ENCODE peak calls at places on chromosome 6, in eight cellular contexts. E is gastrocnemius medialis, W is tibial artery, S is lung, Y is AG10803, L is adipocyte, A is uterus, R is AG04450. Q is an unnamed sample.
A peak's percentile ranks its signal among the peaks of the same experiment; 100 is the strongest.

GRCh38 chr6:44624226-44624625 is 236.7 kb downstream of the CDC5L start:
- DNase-seq in L (no peak), W (no peak), S (no peak), Y (no peak), A (no peak), R (no peak), E (no peak), Q (no peak)

GRCh38 chr6:133764011-133764812 is 124.7 kb upstream of the TCF21 start:
- DNase-seq in A (no peak), L (peak; percentile 75), W (no peak), Y (peak; percentile 89), S (no peak), E (peak; percentile 19), R (no peak), Q (no peak)

GRCh38 chr6:45421700-45422540 is 44.2 kb upstream of the SUPT3H start:
- DNase-seq in S (peak; percentile 48), A (peak; percentile 47), E (peak; percentile 34), L (peak; percentile 82), R (no peak), Y (peak; percentile 76), W (peak; percentile 80), Q (no peak)

GRCh38 chr6:19417713-19418112 is 419.5 kb upstream of the ID4 start:
- DNase-seq in E (no peak), R (no peak), S (no peak), Y (peak; percentile 4), W (no peak), A (no peak), L (no peak), Q (no peak)

GRCh38 chr6:40585661-40586269 is 1.4 kb downstream of the LRFN2 start:
- DNase-seq in A (no peak), S (no peak), W (no peak), E (no peak), L (no peak), R (no peak), Y (no peak), Q (no peak)

GRCh38 chr6:53984163-53984562 is 127.1 kb upstream of the MLIP start:
- DNase-seq in A (no peak), W (no peak), S (no peak), L (peak; percentile 79), R (peak; percentile 53), E (no peak), Y (peak; percentile 80), Q (no peak)

GRCh38 chr6:159148641-159149040 is 20.6 kb upstream of the FNDC1 start:
- DNase-seq in Y (no peak), W (no peak), A (no peak), E (no peak), R (no peak), S (no peak), L (no peak), Q (no peak)

GRCh38 chr6:145148392-145149175 is 586.7 kb downstream of the EPM2A start:
- DNase-seq in Y (peak; percentile 75), R (no peak), A (no peak), W (no peak), S (peak; percentile 63), L (peak; percentile 89), E (peak; percentile 68), Q (no peak)

GRCh38 chr6:5525209-5525608 is 263.9 kb downstream of the FARS2 start:
- DNase-seq in R (no peak), L (peak; percentile 93), S (peak; percentile 68), W (no peak), A (no peak), E (no peak), Y (peak; percentile 91), Q (no peak)

GRCh38 chr6:158708239-158708638 is 58.4 kb downstream of the SYTL3 start:
- DNase-seq in W (peak; percentile 77), S (no peak), Y (no peak), A (peak; percentile 63), R (no peak), E (no peak), L (peak; percentile 39), Q (no peak)

GRCh38 chr6:105711216-105711615 is 308.3 kb upstream of the PREP start:
- DNase-seq in W (no peak), L (no peak), A (no peak), E (no peak), Y (peak; percentile 18), S (no peak), R (no peak), Q (no peak)

GRCh38 chr6:52286798-52287432 is 2.4 kb upstream of the MCM3 start:
- DNase-seq in S (peak; percentile 75), E (peak; percentile 36), A (no peak), L (peak; percentile 82), Y (peak; percentile 65), W (peak; percentile 74), R (peak; percentile 39), Q (peak; percentile 66)

GRCh38 chr6:113860165-113860955 is 3.2 kb downstream of the MARCKS start:
- DNase-seq in R (no peak), L (peak; percentile 59), Y (peak; percentile 59), A (peak; percentile 49), S (no peak), E (peak; percentile 16), W (peak; percentile 67), Q (no peak)
- H3K4me3 ChIP-seq in R (peak overlapping the region; percentile 87), L (peak overlapping the region; percentile 98), Y (peak overlapping the region; percentile 93), A (peak overlapping the region; percentile 51), S (peak overlapping the region; percentile 52), E (peak overlapping the region; percentile 94), W (peak overlapping the region; percentile 61), Q (no peak overlapping the region)

DNA sequence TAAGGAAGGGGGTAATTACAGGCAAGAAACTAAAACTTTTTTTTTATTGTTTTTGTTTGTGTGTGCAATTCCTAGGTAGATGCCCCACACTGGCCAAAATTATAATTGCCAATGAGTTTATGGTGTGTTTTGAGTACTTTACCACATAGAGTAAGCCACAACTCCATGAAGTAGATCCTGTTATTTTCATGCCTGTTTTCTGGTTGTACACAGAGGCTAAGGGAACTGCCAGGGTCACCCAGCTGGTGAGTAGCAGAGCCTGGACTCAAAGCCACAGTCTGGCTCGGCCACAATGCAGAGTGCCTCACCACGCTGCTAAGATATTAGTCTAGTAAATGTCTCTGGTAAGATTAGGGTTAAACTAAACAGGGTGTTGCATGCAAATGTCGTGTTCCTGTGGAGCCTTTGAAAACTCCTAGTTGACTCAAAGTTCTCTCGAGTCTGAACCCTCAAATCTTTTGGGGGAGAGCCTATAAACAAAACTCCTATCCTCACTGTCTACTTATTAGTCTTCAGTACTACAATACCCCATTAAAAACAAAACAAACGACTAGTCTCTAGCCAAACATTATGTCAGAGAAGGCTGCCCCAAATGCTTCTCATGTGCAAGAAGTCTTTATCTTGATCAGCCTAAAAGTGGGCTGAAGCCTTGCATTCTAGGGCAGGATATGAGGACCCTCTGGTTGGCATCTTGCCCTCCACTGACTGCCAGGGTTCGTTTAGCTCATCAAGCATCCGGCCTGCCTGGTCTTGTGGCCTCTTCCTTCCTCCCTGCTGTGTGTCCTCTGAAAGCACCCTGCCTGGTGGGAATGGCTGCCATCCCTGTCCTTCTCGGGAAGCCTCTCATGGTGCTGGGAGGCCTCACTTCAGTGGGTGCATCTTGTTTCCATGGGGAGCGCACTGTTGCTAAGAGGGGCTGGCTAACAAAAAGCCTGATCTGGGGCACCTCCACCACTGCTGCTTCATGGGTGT is 4.2 kb downstream of the DUSP22 start:
- DNase-seq in E (no peak), W (no peak), Y (no peak), R (no peak), S (no peak), A (no peak), L (no peak), Q (no peak)
- H3K4me3 ChIP-seq in E (no peak overlapping the region), W (no peak overlapping the region), Y (no peak overlapping the region), R (no peak overlapping the region), S (no peak overlapping the region), A (no peak overlapping the region), L (no peak overlapping the region), Q (no peak overlapping the region)

GRCh38 chr6:152700427-152700826 is 2.7 kb downstream of the MYCT1 start:
- DNase-seq in Y (no peak), L (no peak), S (no peak), E (no peak), A (no peak), R (no peak), W (no peak), Q (no peak)
- H3K4me3 ChIP-seq in Y (no peak overlapping the region), L (no peak overlapping the region), S (peak overlapping the region; percentile 27), E (peak overlapping the region; percentile 30), A (no peak overlapping the region), R (no peak overlapping the region), W (no peak overlapping the region), Q (no peak overlapping the region)

GRCh38 chr6:15551798-15552197 is 111.0 kb downstream of the DTNBP1 start:
- DNase-seq in A (no peak), L (no peak), S (no peak), W (no peak), E (no peak), R (no peak), Y (peak; percentile 15), Q (no peak)
- H3K4me3 ChIP-seq in A (no peak overlapping the region), L (no peak overlapping the region), S (no peak overlapping the region), W (no peak overlapping the region), E (no peak overlapping the region), R (no peak overlapping the region), Y (no peak overlapping the region), Q (no peak overlapping the region)

GRCh38 chr6:33377166-33377565 is 14.5 kb upstream of the KIFC1 start:
- DNase-seq in W (no peak), A (no peak), R (no peak), L (no peak), Y (no peak), E (no peak), S (no peak), Q (no peak)
- H3K4me3 ChIP-seq in W (no peak overlapping the region), A (no peak overlapping the region), R (no peak overlapping the region), L (peak overlapping the region; percentile 71), Y (no peak overlapping the region), E (no peak overlapping the region), S (no peak overlapping the region), Q (no peak overlapping the region)

DNA sequence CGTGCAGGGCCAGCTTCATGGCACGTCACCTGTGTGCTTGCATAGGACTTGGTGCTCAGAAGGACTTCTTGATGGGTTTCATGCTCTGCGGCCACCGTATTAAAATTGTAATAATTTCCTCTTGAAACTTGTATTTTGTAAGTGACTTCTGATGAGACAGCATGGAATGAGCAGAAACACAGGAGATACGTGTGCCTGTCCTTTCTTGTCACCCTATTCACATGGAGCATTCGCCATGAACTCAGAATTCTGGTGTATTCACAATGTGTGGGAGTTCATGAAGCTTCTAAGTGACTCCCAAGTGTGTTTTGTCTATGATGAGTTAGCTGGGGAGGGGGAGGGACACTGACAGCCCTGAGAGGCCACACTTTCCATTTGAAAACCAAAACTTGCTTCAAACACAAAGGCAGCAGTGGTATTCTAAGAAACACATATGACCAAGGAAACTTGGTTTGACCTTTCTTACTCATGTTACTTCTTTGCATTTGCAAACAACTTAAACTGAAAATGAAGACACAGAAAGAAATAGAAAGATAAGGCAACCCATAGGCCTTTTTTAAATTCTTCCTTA is 92.1 kb upstream of the NEDD9 start:
- DNase-seq in S (no peak), L (no peak), A (no peak), W (no peak), R (no peak), E (no peak), Y (no peak), Q (peak; percentile 79)
- H3K4me3 ChIP-seq in S (no peak overlapping the region), L (no peak overlapping the region), A (no peak overlapping the region), W (no peak overlapping the region), R (no peak overlapping the region), E (no peak overlapping the region), Y (no peak overlapping the region), Q (no peak overlapping the region)

DNA sequence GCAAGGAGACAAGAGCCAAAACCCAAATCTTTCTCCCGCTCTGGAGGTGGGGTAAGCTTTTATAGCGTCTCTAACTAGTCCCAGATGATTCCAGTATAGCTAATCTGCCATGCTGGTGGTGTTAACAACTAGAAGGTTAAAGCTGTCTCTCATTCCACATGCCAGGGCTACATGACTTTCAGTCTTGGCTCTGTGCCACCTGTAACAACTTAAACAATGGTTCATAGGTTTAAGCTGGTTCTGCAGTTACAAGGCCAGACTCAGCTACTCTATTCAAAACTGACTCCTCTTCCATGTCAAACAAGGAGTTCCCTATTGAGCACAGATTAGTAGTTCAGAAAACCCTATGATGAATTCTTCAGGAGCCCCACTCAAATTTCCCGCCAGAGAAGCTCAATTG is 128.9 kb downstream of the ELOVL4 start:
- DNase-seq in R (no peak), Y (no peak), L (no peak), W (no peak), A (no peak), E (no peak), S (no peak), Q (peak; percentile 15)
- H3K4me3 ChIP-seq in R (no peak overlapping the region), Y (no peak overlapping the region), L (no peak overlapping the region), W (no peak overlapping the region), A (no peak overlapping the region), E (no peak overlapping the region), S (no peak overlapping the region), Q (no peak overlapping the region)